ENCODE peak calls at places on chromosomes 16 and 17, in six cellular contexts. One of them, this sample, is unnamed.

GRCh38 chr16:25256821-25257503 is 683 bp downstream of the ZKSCAN2 start:
- DNase-seq in ACHN: peak; percentile 49
- DNase-seq in tibial artery: no peak
- DNase-seq in stimulated activated naive CD8-positive, alpha-beta T cell treated with anti-CD3 and anti-CD28 coated beads, Interleukin-15, Interleukin-2, amounts not matched to agents 100 U/mL and 50 U/mL, for 24 hours: peak; percentile 36
- DNase-seq in LHCN-M2: no peak
- DNase-seq in stimulated activated CD4-positive, alpha-beta T cell treated with anti-CD3 and anti-CD28 coated beads, Interleukin-1b, Interleukin-23, amount 100 ng/mL, for 4 hours: no peak
- DNase-seq in this sample: no peak

GRCh38 chr16:55699616-55700015 is 43.8 kb downstream of the SLC6A2 start:
- DNase-seq in ACHN: no peak
- DNase-seq in stimulated activated CD4-positive, alpha-beta T cell treated with anti-CD3 and anti-CD28 coated beads, Interleukin-1b, Interleukin-23, amount 100 ng/mL, for 4 hours: no peak
- DNase-seq in stimulated activated naive CD8-positive, alpha-beta T cell treated with anti-CD3 and anti-CD28 coated beads, Interleukin-15, Interleukin-2, amounts not matched to agents 100 U/mL and 50 U/mL, for 24 hours: no peak
- DNase-seq in LHCN-M2: no peak
- DNase-seq in tibial artery: no peak
- DNase-seq in this sample: no peak

GRCh38 chr16:64654137-64654652 is 467.7 kb downstream of the CDH11 start:
- DNase-seq in tibial artery: no peak
- DNase-seq in stimulated activated CD4-positive, alpha-beta T cell treated with anti-CD3 and anti-CD28 coated beads, Interleukin-1b, Interleukin-23, amount 100 ng/mL, for 4 hours: no peak
- DNase-seq in ACHN: no peak
- DNase-seq in stimulated activated naive CD8-positive, alpha-beta T cell treated with anti-CD3 and anti-CD28 coated beads, Interleukin-15, Interleukin-2, amounts not matched to agents 100 U/mL and 50 U/mL, for 24 hours: no peak
- DNase-seq in LHCN-M2: peak; percentile 7
- DNase-seq in this sample: no peak

GRCh38 chr17:60720763-60721531 is 43.3 kb downstream of the BCAS3 start:
- DNase-seq in stimulated activated naive CD8-positive, alpha-beta T cell treated with anti-CD3 and anti-CD28 coated beads, Interleukin-15, Interleukin-2, amounts not matched to agents 100 U/mL and 50 U/mL, for 24 hours: peak; percentile 41
- DNase-seq in tibial artery: no peak
- DNase-seq in stimulated activated CD4-positive, alpha-beta T cell treated with anti-CD3 and anti-CD28 coated beads, Interleukin-1b, Interleukin-23, amount 100 ng/mL, for 4 hours: no peak
- DNase-seq in LHCN-M2: peak; percentile 60
- DNase-seq in ACHN: peak; percentile 70
- DNase-seq in this sample: peak; percentile 20

GRCh38 chr16:74450236-74450635 is 29.0 kb upstream of the CLEC18B start:
- DNase-seq in LHCN-M2: no peak
- DNase-seq in stimulated activated naive CD8-positive, alpha-beta T cell treated with anti-CD3 and anti-CD28 coated beads, Interleukin-15, Interleukin-2, amounts not matched to agents 100 U/mL and 50 U/mL, for 24 hours: no peak
- DNase-seq in stimulated activated CD4-positive, alpha-beta T cell treated with anti-CD3 and anti-CD28 coated beads, Interleukin-1b, Interleukin-23, amount 100 ng/mL, for 4 hours: no peak
- DNase-seq in ACHN: no peak
- DNase-seq in tibial artery: no peak
- DNase-seq in this sample: no peak

GRCh38 chr17:10268005-10268404 is 69.6 kb upstream of the GAS7 start:
- DNase-seq in stimulated activated naive CD8-positive, alpha-beta T cell treated with anti-CD3 and anti-CD28 coated beads, Interleukin-15, Interleukin-2, amounts not matched to agents 100 U/mL and 50 U/mL, for 24 hours: no peak
- DNase-seq in LHCN-M2: no peak
- DNase-seq in stimulated activated CD4-positive, alpha-beta T cell treated with anti-CD3 and anti-CD28 coated beads, Interleukin-1b, Interleukin-23, amount 100 ng/mL, for 4 hours: no peak
- DNase-seq in ACHN: no peak
- DNase-seq in tibial artery: no peak
- DNase-seq in this sample: no peak

GRCh38 chr16:22267764-22268163 is 29.4 kb upstream of the POLR3E start:
- DNase-seq in stimulated activated naive CD8-positive, alpha-beta T cell treated with anti-CD3 and anti-CD28 coated beads, Interleukin-15, Interleukin-2, amounts not matched to agents 100 U/mL and 50 U/mL, for 24 hours: no peak
- DNase-seq in ACHN: no peak
- DNase-seq in LHCN-M2: no peak
- DNase-seq in stimulated activated CD4-positive, alpha-beta T cell treated with anti-CD3 and anti-CD28 coated beads, Interleukin-1b, Interleukin-23, amount 100 ng/mL, for 4 hours: no peak
- DNase-seq in tibial artery: no peak
- DNase-seq in this sample: no peak

GRCh38 chr17:37744961-37745800 is at the start of gene HNF1B:
- DNase-seq in stimulated activated CD4-positive, alpha-beta T cell treated with anti-CD3 and anti-CD28 coated beads, Interleukin-1b, Interleukin-23, amount 100 ng/mL, for 4 hours: no peak
- DNase-seq in stimulated activated naive CD8-positive, alpha-beta T cell treated with anti-CD3 and anti-CD28 coated beads, Interleukin-15, Interleukin-2, amounts not matched to agents 100 U/mL and 50 U/mL, for 24 hours: peak; percentile 51
- DNase-seq in tibial artery: no peak
- DNase-seq in ACHN: peak; percentile 82
- DNase-seq in LHCN-M2: no peak
- DNase-seq in this sample: no peak

GRCh38 chr16:67155305-67156145 is 4.2 kb downstream of the TRADD start:
- DNase-seq in ACHN: no peak
- DNase-seq in LHCN-M2: peak; percentile 60
- DNase-seq in tibial artery: peak; percentile 83
- DNase-seq in stimulated activated naive CD8-positive, alpha-beta T cell treated with anti-CD3 and anti-CD28 coated beads, Interleukin-15, Interleukin-2, amounts not matched to agents 100 U/mL and 50 U/mL, for 24 hours: peak; percentile 87
- DNase-seq in stimulated activated CD4-positive, alpha-beta T cell treated with anti-CD3 and anti-CD28 coated beads, Interleukin-1b, Interleukin-23, amount 100 ng/mL, for 4 hours: peak; percentile 80
- DNase-seq in this sample: no peak

GRCh38 chr17:13204607-13205237 is 186.9 kb upstream of the ELAC2 start:
- DNase-seq in tibial artery: no peak
- DNase-seq in ACHN: no peak
- DNase-seq in LHCN-M2: peak; percentile 1
- DNase-seq in stimulated activated CD4-positive, alpha-beta T cell treated with anti-CD3 and anti-CD28 coated beads, Interleukin-1b, Interleukin-23, amount 100 ng/mL, for 4 hours: no peak
- DNase-seq in stimulated activated naive CD8-positive, alpha-beta T cell treated with anti-CD3 and anti-CD28 coated beads, Interleukin-15, Interleukin-2, amounts not matched to agents 100 U/mL and 50 U/mL, for 24 hours: no peak
- DNase-seq in this sample: no peak

GRCh38 chr16:88975511-88976061 is 1.4 kb downstream of the CBFA2T3 start:
- DNase-seq in ACHN: no peak
- DNase-seq in stimulated activated CD4-positive, alpha-beta T cell treated with anti-CD3 and anti-CD28 coated beads, Interleukin-1b, Interleukin-23, amount 100 ng/mL, for 4 hours: no peak
- DNase-seq in tibial artery: no peak
- DNase-seq in LHCN-M2: no peak
- DNase-seq in stimulated activated naive CD8-positive, alpha-beta T cell treated with anti-CD3 and anti-CD28 coated beads, Interleukin-15, Interleukin-2, amounts not matched to agents 100 U/mL and 50 U/mL, for 24 hours: no peak
- DNase-seq in this sample: no peak

GRCh38 chr17:60538726-60539125 is 12.7 kb upstream of the APPBP2 start:
- DNase-seq in LHCN-M2: no peak
- DNase-seq in stimulated activated naive CD8-positive, alpha-beta T cell treated with anti-CD3 and anti-CD28 coated beads, Interleukin-15, Interleukin-2, amounts not matched to agents 100 U/mL and 50 U/mL, for 24 hours: no peak
- DNase-seq in ACHN: no peak
- DNase-seq in tibial artery: no peak
- DNase-seq in stimulated activated CD4-positive, alpha-beta T cell treated with anti-CD3 and anti-CD28 coated beads, Interleukin-1b, Interleukin-23, amount 100 ng/mL, for 4 hours: no peak
- DNase-seq in this sample: no peak

GRCh38 chr17:49407981-49408501 is 6.6 kb downstream of the PHB1 start:
- DNase-seq in tibial artery: no peak
- DNase-seq in stimulated activated naive CD8-positive, alpha-beta T cell treated with anti-CD3 and anti-CD28 coated beads, Interleukin-15, Interleukin-2, amounts not matched to agents 100 U/mL and 50 U/mL, for 24 hours: peak; percentile 87
- DNase-seq in LHCN-M2: peak; percentile 73
- DNase-seq in ACHN: peak; percentile 68
- DNase-seq in stimulated activated CD4-positive, alpha-beta T cell treated with anti-CD3 and anti-CD28 coated beads, Interleukin-1b, Interleukin-23, amount 100 ng/mL, for 4 hours: peak; percentile 79
- DNase-seq in this sample: peak; percentile 58

GRCh38 chr16:29663020-29663828 is at the start of gene SPN:
- DNase-seq in LHCN-M2: no peak
- DNase-seq in ACHN: no peak
- DNase-seq in stimulated activated CD4-positive, alpha-beta T cell treated with anti-CD3 and anti-CD28 coated beads, Interleukin-1b, Interleukin-23, amount 100 ng/mL, for 4 hours: no peak
- DNase-seq in tibial artery: no peak
- DNase-seq in stimulated activated naive CD8-positive, alpha-beta T cell treated with anti-CD3 and anti-CD28 coated beads, Interleukin-15, Interleukin-2, amounts not matched to agents 100 U/mL and 50 U/mL, for 24 hours: peak; percentile 70
- DNase-seq in this sample: no peak

GRCh38 chr17:49521088-49521450 is 26.0 kb downstream of the NGFR start:
- DNase-seq in stimulated activated CD4-positive, alpha-beta T cell treated with anti-CD3 and anti-CD28 coated beads, Interleukin-1b, Interleukin-23, amount 100 ng/mL, for 4 hours: no peak
- DNase-seq in tibial artery: no peak
- DNase-seq in stimulated activated naive CD8-positive, alpha-beta T cell treated with anti-CD3 and anti-CD28 coated beads, Interleukin-15, Interleukin-2, amounts not matched to agents 100 U/mL and 50 U/mL, for 24 hours: no peak
- DNase-seq in ACHN: no peak
- DNase-seq in LHCN-M2: no peak
- DNase-seq in this sample: no peak

GRCh38 chr17:68302066-68302564 is 10.8 kb downstream of the ARSG start:
- DNase-seq in ACHN: no peak
- DNase-seq in stimulated activated naive CD8-positive, alpha-beta T cell treated with anti-CD3 and anti-CD28 coated beads, Interleukin-15, Interleukin-2, amounts not matched to agents 100 U/mL and 50 U/mL, for 24 hours: no peak
- DNase-seq in LHCN-M2: peak; percentile 78
- DNase-seq in tibial artery: no peak
- DNase-seq in stimulated activated CD4-positive, alpha-beta T cell treated with anti-CD3 and anti-CD28 coated beads, Interleukin-1b, Interleukin-23, amount 100 ng/mL, for 4 hours: no peak
- DNase-seq in this sample: no peak

GRCh38 chr17:17403899-17404576 is 72.8 kb upstream of the MED9 start:
- DNase-seq in stimulated activated naive CD8-positive, alpha-beta T cell treated with anti-CD3 and anti-CD28 coated beads, Interleukin-15, Interleukin-2, amounts not matched to agents 100 U/mL and 50 U/mL, for 24 hours: peak; percentile 46
- DNase-seq in stimulated activated CD4-positive, alpha-beta T cell treated with anti-CD3 and anti-CD28 coated beads, Interleukin-1b, Interleukin-23, amount 100 ng/mL, for 4 hours: peak; percentile 25
- DNase-seq in LHCN-M2: no peak
- DNase-seq in ACHN: no peak
- DNase-seq in tibial artery: no peak
- DNase-seq in this sample: no peak

This sample was measured in uterus.